ENCODE peak calls at places on chromosomes 4 and X, in seven cellular contexts. H is epithelial cell of esophagus, P is colonic mucosa, E is HepG2, A is BJ, L is GM23338, D is hepatocyte. Y is an unnamed sample.

GRCh38 chr4:176187610-176188009 is 7.8 kb downstream of the SPATA4 start:
- DNase-seq in D (peak; percentile 30), L (no peak), H (peak; percentile 79), P (no peak), E (peak; percentile 1), A (no peak), Y (no peak)

GRCh38 chr4:189659302-189659701 is 281.4 kb upstream of the FRG1 start:
- DNase-seq in D (no peak), H (no peak), P (no peak), A (no peak), E (no peak), L (no peak), Y (no peak)

GRCh38 chr4:40843696-40844095 is 93.9 kb downstream of the NSUN7 start:
- DNase-seq in D (no peak), P (peak; percentile 25), E (no peak), A (no peak), H (no peak), L (peak; percentile 76), Y (no peak)

GRCh38 chr4:155442267-155443105 is 65.7 kb upstream of the MAP9 start:
- DNase-seq in H (peak; percentile 77), E (peak; percentile 32), A (no peak), D (peak; percentile 83), P (peak; percentile 79), L (peak; percentile 79), Y (peak; percentile 82)

GRCh38 chr4:109410226-109410625 is 23.4 kb upstream of the SEC24B start:
- DNase-seq in L (peak; percentile 62), P (no peak), D (no peak), H (peak; percentile 5), E (no peak), A (no peak), Y (no peak)

GRCh38 chrX:53526999-53527398 is 92.8 kb upstream of the HSD17B10 start:
- DNase-seq in P (no peak), A (no peak), L (no peak), E (no peak), D (no peak), H (no peak), Y (no peak)

GRCh38 chr4:155666701-155667537 is at the start of gene GUCY1A1:
- DNase-seq in D (peak; percentile 65), E (no peak), A (no peak), P (peak; percentile 19), H (peak; percentile 47), L (peak; percentile 81), Y (peak; percentile 81)

GRCh38 chrX:40201486-40201885 is 103.7 kb upstream of the BCOR start:
- DNase-seq in D (no peak), A (no peak), H (no peak), P (no peak), E (no peak), L (no peak), Y (no peak)

GRCh38 chr4:40998680-40999358 is 215.5 kb downstream of the APBB2 start:
- DNase-seq in H (peak; percentile 95), L (no peak), D (peak; percentile 51), P (no peak), E (no peak), A (no peak), Y (no peak)

GRCh38 chr4:152100378-152101201 is 339.8 kb upstream of the GATB start:
- DNase-seq in D (no peak), L (no peak), P (no peak), E (no peak), A (no peak), H (peak; percentile 79), Y (peak; percentile 84)

GRCh38 chrX:44082829-44083228 is 109.6 kb upstream of the NDP start:
- DNase-seq in H (no peak), L (no peak), D (no peak), P (no peak), E (no peak), A (no peak), Y (no peak)

GRCh38 chr4:140255467-140255866 is 101.5 kb upstream of the MAML3 start:
- DNase-seq in D (no peak), E (no peak), P (no peak), L (no peak), H (no peak), A (no peak), Y (no peak)

GRCh38 chr4:179097741-179098140 is 1655.5 kb upstream of the AGA start:
- DNase-seq in H (peak; percentile 68), E (no peak), A (no peak), D (peak; percentile 54), P (no peak), L (peak; percentile 76), Y (no peak)

GRCh38 chr4:19728773-19729172 is 522.9 kb upstream of the SLIT2 start:
- DNase-seq in D (no peak), L (no peak), P (no peak), E (no peak), A (no peak), H (no peak), Y (no peak)

GRCh38 chr4:142815834-142816233 is 30.3 kb downstream of the INPP4B start:
- DNase-seq in D (no peak), E (no peak), H (peak; percentile 70), L (no peak), A (peak; percentile 60), P (no peak), Y (no peak)

GRCh38 chr4:186249785-186250739 is 15.9 kb upstream of the F11 start:
- DNase-seq in P (no peak), H (peak; percentile 53), A (no peak), D (peak; percentile 14), E (no peak), L (peak; percentile 85), Y (no peak)

GRCh38 chr4:136769717-136770116 is 762.6 kb downstream of the PCDH18 start:
- DNase-seq in P (no peak), H (no peak), E (no peak), A (no peak), D (no peak), L (no peak), Y (no peak)

GRCh38 chrX:132488092-132488749 is 617 bp downstream of the MBNL3 start:
- DNase-seq in P (no peak), E (no peak), A (no peak), H (peak; percentile 52), D (no peak), L (no peak), Y (no peak)

GRCh38 chr4:3519468-3520264 is 12.6 kb downstream of the LRPAP1 start:
- DNase-seq in P (no peak), A (no peak), H (no peak), L (no peak), E (no peak), D (no peak), Y (peak; percentile 20)

GRCh38 chr4:84632092-84632491 is 49.2 kb downstream of the CDS1 start:
- DNase-seq in A (no peak), E (no peak), H (peak; percentile 88), D (no peak), P (no peak), L (no peak), Y (no peak)

GRCh38 chrX:153411255-153411987 is at the start of gene ZFP92:
- DNase-seq in L (peak; percentile 19), A (no peak), D (peak; percentile 27), E (no peak), P (no peak), H (no peak), Y (peak; percentile 81)

GRCh38 chrX:121307441-121307840 is 260.0 kb downstream of the GLUD2 start:
- DNase-seq in A (no peak), H (no peak), D (no peak), L (no peak), P (no peak), E (no peak), Y (no peak)

GRCh38 chrX:101759000-101759399 is 99.3 kb upstream of the ARMCX2 start:
- DNase-seq in H (peak; percentile 44), E (peak; percentile 2), P (peak; percentile 25), D (peak; percentile 49), A (no peak), L (peak; percentile 83), Y (no peak)

GRCh38 chrX:111041018-111041462 is 55.0 kb upstream of the PAK3 start:
- DNase-seq in E (peak; percentile 9), H (peak; percentile 76), P (no peak), D (peak; percentile 29), L (peak; percentile 5), A (peak; percentile 5), Y (no peak)

GRCh38 chr4:180363817-180364216 is 1879.4 kb upstream of the TENM3 start:
- DNase-seq in D (no peak), E (no peak), A (no peak), P (no peak), H (peak; percentile 61), L (peak; percentile 4), Y (no peak)

GRCh38 chr4:77199701-77200100 is 42.7 kb downstream of the CCNG2 start:
- DNase-seq in H (no peak), D (no peak), A (no peak), E (no peak), P (no peak), L (no peak), Y (no peak)

GRCh38 chr4:101597204-101597603 is 193.3 kb upstream of the BANK1 start:
- DNase-seq in A (no peak), P (no peak), D (no peak), E (no peak), L (peak; percentile 24), H (no peak), Y (no peak)

GRCh38 chrX:12868747-12869146 is 1.9 kb downstream of the TLR7 start:
- DNase-seq in P (no peak), L (no peak), D (no peak), H (no peak), E (no peak), A (no peak), Y (no peak)
- H3K4me3 ChIP-seq in P (no peak overlapping the region), L (no peak overlapping the region), D (no peak overlapping the region), H (no peak overlapping the region), E (no peak overlapping the region), A (no peak overlapping the region), Y (no peak overlapping the region)

GRCh38 chr4:87073187-87073569 is 138.4 kb downstream of the AFF1 start:
- DNase-seq in D (no peak), H (no peak), L (no peak), P (no peak), A (no peak), E (peak; percentile 7), Y (no peak)
- H3K4me3 ChIP-seq in D (no peak overlapping the region), H (no peak overlapping the region), L (no peak overlapping the region), P (no peak overlapping the region), A (no peak overlapping the region), E (no peak overlapping the region), Y (peak overlapping the region; percentile 33)

DNA sequence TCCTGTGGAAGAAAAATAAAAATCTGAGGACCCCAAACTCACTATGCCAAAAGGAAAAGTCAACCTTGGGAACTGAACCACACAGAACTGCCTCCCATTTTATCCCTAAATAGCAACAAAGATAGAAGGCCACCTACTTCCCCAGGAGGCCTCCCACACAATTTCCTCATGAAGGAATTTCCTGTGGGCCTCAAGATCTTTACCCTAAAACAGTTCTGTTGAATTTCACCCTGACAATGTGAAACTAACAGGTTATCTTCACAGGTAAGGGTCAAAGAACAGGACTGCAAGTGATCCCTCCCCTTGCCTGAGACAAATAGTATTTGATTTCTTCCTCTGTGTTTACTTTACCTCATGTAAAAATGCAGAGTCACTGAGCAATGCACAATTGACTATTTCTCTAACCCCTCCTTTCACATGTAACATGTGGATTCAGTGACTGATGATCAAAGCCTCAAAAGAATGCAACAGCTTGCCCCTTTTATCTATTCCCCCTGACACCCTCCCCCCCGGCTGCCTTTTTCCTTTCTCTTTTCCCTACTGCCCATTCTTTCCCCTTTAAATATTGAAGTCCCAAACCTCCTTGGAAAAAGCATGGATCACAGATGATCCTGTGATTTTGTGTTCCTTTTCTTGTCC is 33.3 kb downstream of the MEPE start:
- DNase-seq in L (peak; percentile 80), E (peak; percentile 98), A (peak; percentile 9), H (no peak), P (no peak), D (peak; percentile 32), Y (no peak)
- H3K4me3 ChIP-seq in L (peak overlapping the region; percentile 18), E (peak overlapping the region; percentile 9), A (no peak overlapping the region), H (no peak overlapping the region), P (no peak overlapping the region), D (no peak overlapping the region), Y (no peak overlapping the region)

GRCh38 chr4:13087041-13087440 is 397.1 kb downstream of the RAB28 start:
- DNase-seq in P (no peak), H (no peak), L (no peak), D (no peak), E (no peak), A (no peak), Y (no peak)
- H3K4me3 ChIP-seq in P (no peak overlapping the region), H (no peak overlapping the region), L (no peak overlapping the region), D (no peak overlapping the region), E (no peak overlapping the region), A (no peak overlapping the region), Y (no peak overlapping the region)